ENCODE peak calls at places on chromosomes 13 and 19, in five cellular contexts. H, V, J, W and U are unnamed samples. For H3K79me2, the result is how much of the 10 kb centered on the place peaks cover.

GRCh38 chr19:45593520-45593919 is 8.5 kb downstream of the GPR4 start:
- DNase-seq in J (no peak), W (no peak), V (no peak), H (no peak), U (no peak)

GRCh38 chr19:2703077-2703437 is 563 bp upstream of the GNG7 start:
- DNase-seq in V (no peak), W (no peak), J (no peak), H (no peak), U (no peak)

GRCh38 chr13:113083402-113084061 is 22.1 kb upstream of the F7 start:
- DNase-seq in H (no peak), W (no peak), V (no peak), J (no peak), U (peak)

GRCh38 chr13:90956036-90956435 is 391.5 kb upstream of the MIR17HG start:
- DNase-seq in H (no peak), V (no peak), J (no peak), W (no peak), U (no peak)

GRCh38 chr19:16778796-16779411 is 50.3 kb upstream of the SIN3B start:
- DNase-seq in V (peak), H (peak), W (peak), J (peak), U (peak)

GRCh38 chr13:39417643-39418042 is 185.3 kb downstream of the LHFPL6 start:
- DNase-seq in J (no peak), V (no peak), W (no peak), H (no peak), U (no peak)

GRCh38 chr19:850221-850978 is 1.7 kb upstream of the ELANE start:
- DNase-seq in W (no peak), H (peak), V (peak), J (no peak), U (no peak)

GRCh38 chr13:39451860-39452301 is 151.1 kb downstream of the LHFPL6 start:
- DNase-seq in J (no peak), H (no peak), V (no peak), W (no peak), U (no peak)

GRCh38 chr19:33388817-33389573 is 15.5 kb downstream of the CEBPG start:
- DNase-seq in H (no peak), J (no peak), W (no peak), V (peak), U (no peak)

GRCh38 chr13:112670864-112671263 is 19.0 kb upstream of the ATP11A start:
- DNase-seq in J (no peak), W (no peak), V (no peak), H (no peak), U (no peak)

GRCh38 chr13:79810671-79811070 is 329.7 kb downstream of the NDFIP2 start:
- DNase-seq in J (no peak), W (no peak), V (no peak), H (no peak), U (no peak)

GRCh38 chr19:16645140-16645539 is 14.8 kb downstream of the SMIM7 start:
- DNase-seq in V (no peak), H (no peak), J (no peak), W (no peak), U (no peak)

GRCh38 chr13:110965038-110965754 is 50.3 kb upstream of the ANKRD10 start:
- DNase-seq in W (peak), J (peak), V (no peak), H (peak), U (peak)

GRCh38 chr13:46686171-46686570 is 110.8 kb downstream of the ESD start:
- DNase-seq in V (no peak), W (no peak), J (no peak), H (no peak), U (no peak)

GRCh38 chr13:46909037-46909436 is 12.2 kb upstream of the HTR2A start:
- DNase-seq in W (no peak), J (no peak), H (no peak), V (no peak), U (no peak)

GRCh38 chr19:46351241-46352041 is 4.6 kb downstream of the PPP5C start:
- DNase-seq in H (no peak), W (no peak), J (no peak), V (no peak), U (no peak)

GRCh38 chr13:111568290-111568689 is 247.8 kb downstream of the TEX29 start:
- DNase-seq in W (no peak), V (no peak), J (no peak), H (no peak), U (no peak)

GRCh38 chr19:16751701-16752100 is 32.1 kb downstream of the NWD1 start:
- DNase-seq in H (no peak), J (no peak), W (no peak), V (no peak), U (no peak)

GRCh38 chr19:1624458-1624857 is 19.2 kb upstream of the UQCR11 start:
- DNase-seq in V (peak), H (peak), J (no peak), W (peak), U (peak)

GRCh38 chr19:58399903-58400637 is 4.6 kb downstream of the RNF225 start:
- DNase-seq in J (no peak), H (no peak), W (no peak), V (peak), U (no peak)

GRCh38 chr13:37788346-37788745 is 81.2 kb downstream of the TRPC4 start:
- DNase-seq in H (no peak), W (no peak), J (no peak), V (no peak), U (no peak)

GRCh38 chr19:40279120-40279551 is 6.0 kb downstream of the AKT2 start:
- DNase-seq in W (no peak), J (no peak), V (peak), H (no peak), U (no peak)

GRCh38 chr13:20106751-20107150 is 54.1 kb downstream of the GJA3 start:
- DNase-seq in H (no peak), V (peak), W (no peak), J (no peak), U (no peak)

GRCh38 chr19:30229524-30230174 is 142.5 kb upstream of the ZNF536 start:
- DNase-seq in J (no peak), V (peak), W (no peak), H (no peak), U (no peak)

GRCh38 chr19:28313633-28314032 is 899.3 kb downstream of the UQCRFS1 start:
- DNase-seq in V (no peak), W (no peak), J (no peak), H (no peak), U (no peak)

GRCh38 chr19:32343550-32344262 is 1.7 kb upstream of the ZNF507 start:
- DNase-seq in W (peak), H (no peak), J (no peak), V (no peak), U (no peak)

DNA sequence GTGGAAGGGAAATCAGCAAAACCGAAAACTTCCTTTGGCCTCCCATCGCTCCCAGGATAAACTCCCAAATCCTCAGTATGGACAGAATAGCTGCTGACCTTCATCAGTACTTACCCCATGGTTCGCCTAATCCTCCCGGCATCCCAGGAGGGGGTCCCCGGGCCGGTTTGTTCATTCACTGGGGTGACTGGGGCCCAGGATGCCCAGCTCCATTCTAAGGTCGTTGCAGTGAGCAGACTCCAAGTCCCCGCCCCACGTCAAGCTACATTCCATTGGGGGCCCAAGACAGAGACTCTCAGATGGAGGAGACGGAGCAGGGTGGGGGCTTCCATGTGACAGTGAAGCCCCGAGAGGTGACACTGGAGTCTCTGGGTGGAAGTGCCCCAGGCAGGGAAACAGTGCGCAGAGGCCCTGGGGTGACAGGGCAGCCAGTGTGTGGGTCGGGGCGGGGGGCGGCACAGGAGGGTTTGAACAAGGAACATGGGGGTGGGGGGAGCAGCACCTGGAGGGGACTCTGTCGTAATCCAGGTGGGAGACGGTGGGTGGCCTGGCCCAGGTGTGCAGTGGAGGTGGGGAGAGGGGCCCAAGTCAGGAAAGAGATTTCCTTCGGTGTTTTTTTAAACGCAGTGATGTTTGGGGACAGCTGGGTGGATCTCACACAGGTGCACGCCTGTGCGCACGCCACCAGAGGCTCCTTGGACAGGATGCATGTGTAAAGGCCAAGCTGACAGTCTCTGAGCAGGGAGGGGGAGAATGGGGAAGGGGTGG is 5.1 kb downstream of the SSBP4 start:
- DNase-seq in H (no peak), W (no peak), V (no peak), J (no peak), U (no peak)
- H3K79me2 ChIP-seq in H (half or more), W (under half), V (half or more), J (half or more), U (half or more)

GRCh38 chr13:109593230-109593629 is 193.2 kb downstream of the IRS2 start:
- DNase-seq in H (no peak), W (no peak), J (no peak), V (no peak), U (no peak)

GRCh38 chr13:109600078-109600477 is 186.3 kb downstream of the IRS2 start:
- DNase-seq in J (no peak), H (no peak), W (no peak), V (no peak), U (no peak)

GRCh38 chr13:109592776-109593175 is 193.6 kb downstream of the IRS2 start:
- DNase-seq in W (peak), V (no peak), H (no peak), J (no peak), U (no peak)

DNA sequence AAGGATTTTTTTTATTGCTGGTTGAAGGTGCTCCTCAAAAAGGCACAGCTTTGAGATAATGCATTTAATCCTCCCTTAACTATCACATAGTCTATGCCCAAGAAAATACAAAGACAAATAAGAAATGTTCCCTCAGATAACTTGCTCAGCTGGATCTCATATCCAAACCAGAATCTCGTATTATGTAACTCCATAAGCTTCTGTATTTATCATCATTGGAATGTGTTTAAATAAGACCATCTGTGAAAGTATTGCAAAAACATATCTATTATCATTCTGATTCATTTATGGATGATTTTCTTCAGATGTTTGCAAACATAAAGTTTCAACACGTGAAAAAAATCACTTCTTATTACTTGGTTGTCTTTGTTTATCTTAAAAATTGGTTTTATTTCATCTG is 190.9 kb downstream of the IRS2 start:
- DNase-seq in V (no peak), W (no peak), J (no peak), H (no peak), U (no peak)
- TF ChIP-seq ZBTB33 in V (no peak), W (no peak), J (no peak), H (no peak), U (no peak)

GRCh38 chr19:43667524-43668405 is 2.2 kb downstream of the PLAUR start:
- DNase-seq in W (no peak), V (no peak), J (no peak), H (no peak), U (no peak)
- H3K79me2 ChIP-seq in W (under half), V (under half), J (under half), H (under half), U (under half)

DNA sequence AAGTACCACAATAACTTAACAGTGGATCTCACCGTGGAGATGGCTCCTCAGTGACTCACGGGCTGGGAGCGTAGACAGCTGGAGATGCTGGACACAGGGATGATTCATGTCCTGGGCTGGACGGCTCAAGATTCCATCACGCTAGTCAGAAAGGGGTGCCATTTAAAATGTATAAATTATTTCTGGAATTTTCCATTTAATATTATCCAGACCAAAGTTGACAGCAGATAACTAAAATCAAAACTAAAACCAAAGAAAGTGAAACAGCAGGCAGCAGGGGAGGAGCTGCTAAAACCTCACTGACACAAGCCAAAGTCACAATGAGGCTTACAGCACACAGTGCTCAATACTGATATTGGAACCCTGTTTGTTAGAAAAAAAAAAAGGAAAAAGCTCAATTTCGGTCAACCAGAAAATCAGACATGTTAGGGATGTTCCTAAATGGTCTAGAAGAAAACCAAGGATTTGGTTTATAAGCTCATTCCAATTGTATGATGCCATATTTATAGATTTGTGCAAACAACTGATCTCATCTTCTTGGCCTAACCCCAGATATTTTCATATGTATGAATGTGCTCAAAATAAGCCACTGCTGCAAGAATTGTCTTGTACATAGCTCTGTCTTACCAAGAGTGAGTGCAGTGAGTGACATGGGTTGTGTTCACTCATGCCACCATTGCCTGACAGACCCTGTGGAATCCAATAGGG is 111.8 kb downstream of the SACS start:
- DNase-seq in H (no peak), W (peak), J (peak), V (no peak), U (peak)
- TF ChIP-seq ZBTB33 in H (no peak), W (no peak), J (no peak), V (peak), U (no peak)

GRCh38 chr19:7263521-7263920 is 30.7 kb downstream of the INSR start:
- DNase-seq in V (no peak), H (no peak), J (no peak), W (no peak), U (no peak)

GRCh38 chr19:7262470-7262869 is 31.7 kb downstream of the INSR start:
- DNase-seq in V (no peak), J (no peak), W (no peak), H (no peak), U (no peak)

GRCh38 chr19:7265963-7266362 is 28.3 kb downstream of the INSR start:
- DNase-seq in W (no peak), V (no peak), H (no peak), J (no peak), U (no peak)

GRCh38 chr19:7264858-7265257 is 29.4 kb downstream of the INSR start:
- DNase-seq in H (no peak), W (no peak), J (no peak), V (no peak), U (no peak)

GRCh38 chr19:7263066-7263465 is 31.1 kb downstream of the INSR start:
- DNase-seq in J (no peak), W (no peak), V (no peak), H (no peak), U (no peak)
- H3K79me2 ChIP-seq in J (under half), W (half or more), V (under half), H (under half), U (under half)

GRCh38 chr19:48777139-48777538 is 21.8 kb downstream of the FGF21 start:
- DNase-seq in H (no peak), V (no peak), W (no peak), J (no peak), U (no peak)

GRCh38 chr19:48777720-48778119 is 22.4 kb downstream of the FGF21 start:
- DNase-seq in W (no peak), H (no peak), J (no peak), V (no peak), U (no peak)

GRCh38 chr19:48779636-48780035 is 24.3 kb downstream of the FGF21 start:
- DNase-seq in V (no peak), J (no peak), H (peak), W (no peak), U (no peak)

GRCh38 chr19:48784527-48784926 is 26.3 kb downstream of the BCAT2 start:
- DNase-seq in H (peak), V (no peak), J (no peak), W (no peak), U (no peak)

GRCh38 chr19:48780684-48781391 is 25.5 kb downstream of the FGF21 start:
- DNase-seq in J (peak), V (no peak), H (peak), W (peak), U (no peak)
- TF ChIP-seq ZBTB33 in J (no peak), V (no peak), H (peak), W (no peak), U (no peak)

GRCh38 chr13:33233547-33233946 is 52.0 kb downstream of the STARD13 start:
- DNase-seq in W (no peak), J (no peak), V (no peak), H (no peak), U (no peak)

GRCh38 chr13:33235564-33235963 is 50.0 kb downstream of the STARD13 start:
- DNase-seq in H (no peak), V (no peak), J (no peak), W (no peak), U (no peak)

GRCh38 chr13:33232883-33233282 is 52.7 kb downstream of the STARD13 start:
- DNase-seq in W (no peak), V (no peak), H (no peak), J (no peak), U (no peak)

GRCh38 chr13:33236021-33236420 is 49.5 kb downstream of the STARD13 start:
- DNase-seq in H (no peak), V (no peak), J (no peak), W (no peak), U (no peak)

GRCh38 chr13:33235078-33235477 is 50.5 kb downstream of the STARD13 start:
- DNase-seq in V (no peak), J (no peak), W (peak), H (no peak), U (no peak)
- H3K79me2 ChIP-seq in V (under half), J (under half), W (under half), H (under half), U (under half)

DNA sequence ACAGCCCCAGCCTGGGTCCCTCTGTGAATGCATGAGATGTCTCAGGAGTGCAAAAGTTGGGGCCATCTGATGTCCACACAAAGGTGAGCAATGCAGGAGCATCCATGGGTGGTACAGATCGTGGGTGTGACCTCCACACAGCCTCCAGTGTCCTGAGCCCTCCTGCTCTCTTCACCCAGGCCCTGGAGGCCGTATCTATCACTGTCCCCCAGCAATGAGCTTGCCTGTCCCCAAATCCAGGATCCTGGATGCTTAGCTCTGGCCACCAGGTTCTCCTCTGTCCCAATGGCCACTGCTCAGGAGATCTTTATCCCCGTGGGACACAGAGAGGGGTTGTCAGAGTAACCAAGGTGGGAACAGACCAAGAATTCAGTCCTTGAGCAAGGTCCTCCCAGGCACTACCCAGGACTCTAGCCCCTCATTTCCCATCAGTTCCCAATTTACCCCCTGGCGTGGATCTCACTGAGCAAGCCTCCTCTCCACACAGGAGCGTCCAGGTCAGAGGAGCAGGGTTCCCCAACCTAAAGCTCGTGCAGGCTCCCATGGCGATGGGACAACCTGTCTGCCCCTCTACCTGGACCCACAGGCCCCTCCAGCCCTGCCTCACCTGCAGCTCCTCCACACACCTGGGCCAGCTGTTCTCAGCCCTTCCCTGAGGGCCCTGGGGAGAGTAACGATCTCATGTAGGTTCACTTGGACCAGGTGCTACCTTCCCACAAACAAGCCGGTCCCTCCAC is 11.3 kb downstream of the CEACAM21 start:
- DNase-seq in V (no peak), J (no peak), W (no peak), H (no peak), U (no peak)
- TF ChIP-seq ZBTB33 in V (no peak), J (no peak), W (no peak), H (no peak), U (no peak)

GRCh38 chr13:34964558-34964957 is 22.5 kb downstream of the NBEA start:
- DNase-seq in J (no peak), H (no peak), W (no peak), V (no peak), U (no peak)

GRCh38 chr13:34971473-34971872 is 29.4 kb downstream of the NBEA start:
- DNase-seq in H (no peak), V (no peak), J (no peak), W (no peak), U (no peak)

GRCh38 chr13:34970961-34971360 is 28.9 kb downstream of the NBEA start:
- DNase-seq in V (no peak), H (no peak), W (no peak), J (no peak), U (no peak)

DNA sequence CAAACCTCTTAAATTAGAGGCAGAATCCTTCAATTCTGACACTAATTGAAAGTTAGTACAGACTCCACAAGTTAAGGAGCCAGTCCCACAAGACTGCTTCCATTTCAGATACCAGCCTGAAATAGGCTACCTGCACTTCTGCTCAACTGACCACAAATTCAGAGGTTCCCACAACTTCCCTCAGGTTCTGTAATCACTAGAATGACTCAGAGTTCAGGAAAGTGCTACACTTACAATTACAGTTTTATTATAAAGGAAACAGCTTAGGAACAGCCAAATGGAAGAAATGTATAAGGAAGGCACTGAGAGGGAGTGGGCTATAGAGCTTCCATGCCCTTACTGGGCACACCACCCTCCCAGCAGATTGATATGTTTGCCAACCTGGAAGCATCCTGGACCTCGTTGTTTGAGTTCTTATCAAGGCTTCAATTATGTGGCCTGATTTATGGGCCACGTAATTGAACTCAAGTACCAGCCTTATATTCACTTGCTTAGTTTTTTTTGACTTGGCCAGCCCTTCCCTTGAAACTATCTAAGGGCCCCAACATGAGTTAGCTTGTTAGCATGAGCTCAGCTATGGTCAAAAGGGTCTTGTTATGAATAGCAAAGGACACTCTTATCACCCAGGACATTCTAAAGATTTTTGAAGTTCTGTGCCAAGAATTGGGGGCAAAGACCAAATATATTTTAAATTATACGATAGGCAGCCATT is 25.9 kb downstream of the NBEA start:
- DNase-seq in J (no peak), W (no peak), V (no peak), H (no peak), U (no peak)
- H3K79me2 ChIP-seq in J (under half), W (under half), V (under half), H (under half), U (under half)